ENCODE peak calls at places on chromosomes 12 and 14, in eight cellular contexts. One of them, this sample, is unnamed.

GRCh38 chr14:22541721-22542120 is 47.3 kb downstream of the DAD1 start:
- DNase-seq in C1 segment of cervical spinal cord: no peak
- DNase-seq in ecto neural progenitor cell: no peak
- DNase-seq in amniotic stem cell: no peak
- DNase-seq in stimulated activated CD4-positive, alpha-beta T cell treated with anti-CD3 and anti-CD28 coated beads, Interleukin-15, amount 100 ng/mL, for 1 hour: no peak
- DNase-seq in fibroblast of lung: no peak
- DNase-seq in NT2/D1: no peak
- DNase-seq in HFFc6: no peak
- DNase-seq in this sample: no peak

GRCh38 chr14:106843376-106843775 is 1317.0 kb downstream of the TMEM121 start:
- DNase-seq in fibroblast of lung: no peak
- DNase-seq in C1 segment of cervical spinal cord: no peak
- DNase-seq in HFFc6: no peak
- DNase-seq in stimulated activated CD4-positive, alpha-beta T cell treated with anti-CD3 and anti-CD28 coated beads, Interleukin-15, amount 100 ng/mL, for 1 hour: no peak
- DNase-seq in NT2/D1: no peak
- DNase-seq in ecto neural progenitor cell: no peak
- DNase-seq in amniotic stem cell: no peak
- DNase-seq in this sample: no peak

GRCh38 chr12:851913-852312 is 97.6 kb downstream of the RAD52 start:
- DNase-seq in amniotic stem cell: peak
- DNase-seq in NT2/D1: no peak
- DNase-seq in fibroblast of lung: peak
- DNase-seq in ecto neural progenitor cell: no peak
- DNase-seq in C1 segment of cervical spinal cord: no peak
- DNase-seq in HFFc6: peak
- DNase-seq in stimulated activated CD4-positive, alpha-beta T cell treated with anti-CD3 and anti-CD28 coated beads, Interleukin-15, amount 100 ng/mL, for 1 hour: no peak
- DNase-seq in this sample: no peak

GRCh38 chr14:37558740-37559139 is 36.3 kb downstream of the FOXA1 start:
- DNase-seq in fibroblast of lung: no peak
- DNase-seq in stimulated activated CD4-positive, alpha-beta T cell treated with anti-CD3 and anti-CD28 coated beads, Interleukin-15, amount 100 ng/mL, for 1 hour: no peak
- DNase-seq in NT2/D1: no peak
- DNase-seq in ecto neural progenitor cell: no peak
- DNase-seq in C1 segment of cervical spinal cord: no peak
- DNase-seq in amniotic stem cell: no peak
- DNase-seq in HFFc6: no peak
- DNase-seq in this sample: no peak

GRCh38 chr12:132143328-132144071 is 619 bp downstream of the DDX51 start:
- DNase-seq in ecto neural progenitor cell: no peak
- DNase-seq in C1 segment of cervical spinal cord: no peak
- DNase-seq in stimulated activated CD4-positive, alpha-beta T cell treated with anti-CD3 and anti-CD28 coated beads, Interleukin-15, amount 100 ng/mL, for 1 hour: no peak
- DNase-seq in HFFc6: no peak
- DNase-seq in NT2/D1: no peak
- DNase-seq in amniotic stem cell: no peak
- DNase-seq in fibroblast of lung: no peak
- DNase-seq in this sample: no peak

GRCh38 chr12:105418232-105418631 is 87.7 kb downstream of the C12orf75 start:
- DNase-seq in stimulated activated CD4-positive, alpha-beta T cell treated with anti-CD3 and anti-CD28 coated beads, Interleukin-15, amount 100 ng/mL, for 1 hour: no peak
- DNase-seq in fibroblast of lung: peak
- DNase-seq in ecto neural progenitor cell: no peak
- DNase-seq in C1 segment of cervical spinal cord: no peak
- DNase-seq in amniotic stem cell: peak
- DNase-seq in NT2/D1: no peak
- DNase-seq in HFFc6: peak
- DNase-seq in this sample: no peak

GRCh38 chr12:67927231-67927630 is 62.0 kb upstream of the IFNG-AS1 start:
- DNase-seq in NT2/D1: no peak
- DNase-seq in stimulated activated CD4-positive, alpha-beta T cell treated with anti-CD3 and anti-CD28 coated beads, Interleukin-15, amount 100 ng/mL, for 1 hour: no peak
- DNase-seq in HFFc6: no peak
- DNase-seq in amniotic stem cell: no peak
- DNase-seq in ecto neural progenitor cell: no peak
- DNase-seq in C1 segment of cervical spinal cord: no peak
- DNase-seq in fibroblast of lung: no peak
- DNase-seq in this sample: no peak

GRCh38 chr14:74834682-74835392 is 41.1 kb downstream of the PROX2 start:
- DNase-seq in stimulated activated CD4-positive, alpha-beta T cell treated with anti-CD3 and anti-CD28 coated beads, Interleukin-15, amount 100 ng/mL, for 1 hour: no peak
- DNase-seq in fibroblast of lung: peak
- DNase-seq in NT2/D1: no peak
- DNase-seq in amniotic stem cell: no peak
- DNase-seq in ecto neural progenitor cell: no peak
- DNase-seq in HFFc6: no peak
- DNase-seq in C1 segment of cervical spinal cord: no peak
- DNase-seq in this sample: no peak

GRCh38 chr14:75443203-75443969 is 15.6 kb downstream of the JDP2 start:
- DNase-seq in fibroblast of lung: no peak
- DNase-seq in stimulated activated CD4-positive, alpha-beta T cell treated with anti-CD3 and anti-CD28 coated beads, Interleukin-15, amount 100 ng/mL, for 1 hour: no peak
- DNase-seq in C1 segment of cervical spinal cord: no peak
- DNase-seq in NT2/D1: no peak
- DNase-seq in amniotic stem cell: no peak
- DNase-seq in HFFc6: no peak
- DNase-seq in ecto neural progenitor cell: no peak
- DNase-seq in this sample: no peak

GRCh38 chr14:31127690-31128089 is 79.9 kb downstream of the HECTD1 start:
- DNase-seq in ecto neural progenitor cell: no peak
- DNase-seq in amniotic stem cell: no peak
- DNase-seq in NT2/D1: no peak
- DNase-seq in fibroblast of lung: no peak
- DNase-seq in stimulated activated CD4-positive, alpha-beta T cell treated with anti-CD3 and anti-CD28 coated beads, Interleukin-15, amount 100 ng/mL, for 1 hour: no peak
- DNase-seq in C1 segment of cervical spinal cord: no peak
- DNase-seq in HFFc6: no peak
- DNase-seq in this sample: no peak

GRCh38 chr12:18222699-18223098 is 38.6 kb upstream of the PIK3C2G start:
- DNase-seq in stimulated activated CD4-positive, alpha-beta T cell treated with anti-CD3 and anti-CD28 coated beads, Interleukin-15, amount 100 ng/mL, for 1 hour: no peak
- DNase-seq in C1 segment of cervical spinal cord: no peak
- DNase-seq in fibroblast of lung: no peak
- DNase-seq in ecto neural progenitor cell: no peak
- DNase-seq in NT2/D1: no peak
- DNase-seq in amniotic stem cell: no peak
- DNase-seq in HFFc6: no peak
- DNase-seq in this sample: no peak

GRCh38 chr14:96064866-96065265 is 25.7 kb downstream of the C14orf132 start:
- DNase-seq in HFFc6: no peak
- DNase-seq in ecto neural progenitor cell: no peak
- DNase-seq in NT2/D1: no peak
- DNase-seq in C1 segment of cervical spinal cord: no peak
- DNase-seq in fibroblast of lung: no peak
- DNase-seq in stimulated activated CD4-positive, alpha-beta T cell treated with anti-CD3 and anti-CD28 coated beads, Interleukin-15, amount 100 ng/mL, for 1 hour: no peak
- DNase-seq in amniotic stem cell: no peak
- DNase-seq in this sample: no peak

GRCh38 chr14:69895109-69895508 is 15.9 kb downstream of the SMOC1 start:
- DNase-seq in HFFc6: no peak
- DNase-seq in fibroblast of lung: no peak
- DNase-seq in stimulated activated CD4-positive, alpha-beta T cell treated with anti-CD3 and anti-CD28 coated beads, Interleukin-15, amount 100 ng/mL, for 1 hour: no peak
- DNase-seq in ecto neural progenitor cell: no peak
- DNase-seq in C1 segment of cervical spinal cord: no peak
- DNase-seq in amniotic stem cell: no peak
- DNase-seq in NT2/D1: no peak
- DNase-seq in this sample: no peak

GRCh38 chr12:81224626-81225025 is 146.7 kb downstream of the ACSS3 start:
- DNase-seq in HFFc6: no peak
- DNase-seq in stimulated activated CD4-positive, alpha-beta T cell treated with anti-CD3 and anti-CD28 coated beads, Interleukin-15, amount 100 ng/mL, for 1 hour: no peak
- DNase-seq in NT2/D1: no peak
- DNase-seq in ecto neural progenitor cell: no peak
- DNase-seq in C1 segment of cervical spinal cord: no peak
- DNase-seq in fibroblast of lung: no peak
- DNase-seq in amniotic stem cell: no peak
- DNase-seq in this sample: no peak

GRCh38 chr12:623172-623864 is 39.9 kb downstream of the NINJ2 start:
- DNase-seq in ecto neural progenitor cell: no peak
- DNase-seq in fibroblast of lung: no peak
- DNase-seq in C1 segment of cervical spinal cord: no peak
- DNase-seq in stimulated activated CD4-positive, alpha-beta T cell treated with anti-CD3 and anti-CD28 coated beads, Interleukin-15, amount 100 ng/mL, for 1 hour: no peak
- DNase-seq in amniotic stem cell: no peak
- DNase-seq in HFFc6: no peak
- DNase-seq in NT2/D1: no peak
- DNase-seq in this sample: no peak

GRCh38 chr12:3200032-3200617 is 122.9 kb downstream of the TSPAN9 start:
- DNase-seq in NT2/D1: peak
- DNase-seq in C1 segment of cervical spinal cord: no peak
- DNase-seq in HFFc6: peak
- DNase-seq in fibroblast of lung: peak
- DNase-seq in ecto neural progenitor cell: peak
- DNase-seq in amniotic stem cell: peak
- DNase-seq in stimulated activated CD4-positive, alpha-beta T cell treated with anti-CD3 and anti-CD28 coated beads, Interleukin-15, amount 100 ng/mL, for 1 hour: no peak
- DNase-seq in this sample: peak

GRCh38 chr12:9908350-9908749 is 23.8 kb downstream of the CLEC2A start:
- DNase-seq in fibroblast of lung: no peak
- DNase-seq in amniotic stem cell: no peak
- DNase-seq in HFFc6: no peak
- DNase-seq in stimulated activated CD4-positive, alpha-beta T cell treated with anti-CD3 and anti-CD28 coated beads, Interleukin-15, amount 100 ng/mL, for 1 hour: no peak
- DNase-seq in C1 segment of cervical spinal cord: no peak
- DNase-seq in ecto neural progenitor cell: no peak
- DNase-seq in NT2/D1: no peak
- DNase-seq in this sample: no peak

GRCh38 chr14:95275507-95275906 is 44.2 kb downstream of the CLMN start:
- DNase-seq in HFFc6: no peak
- DNase-seq in ecto neural progenitor cell: no peak
- DNase-seq in stimulated activated CD4-positive, alpha-beta T cell treated with anti-CD3 and anti-CD28 coated beads, Interleukin-15, amount 100 ng/mL, for 1 hour: no peak
- DNase-seq in fibroblast of lung: no peak
- DNase-seq in C1 segment of cervical spinal cord: no peak
- DNase-seq in NT2/D1: no peak
- DNase-seq in amniotic stem cell: no peak
- DNase-seq in this sample: no peak

GRCh38 chr12:95790025-95790911 is at the start of gene NTN4:
- DNase-seq in C1 segment of cervical spinal cord: no peak
- DNase-seq in stimulated activated CD4-positive, alpha-beta T cell treated with anti-CD3 and anti-CD28 coated beads, Interleukin-15, amount 100 ng/mL, for 1 hour: no peak
- DNase-seq in HFFc6: peak
- DNase-seq in NT2/D1: no peak
- DNase-seq in ecto neural progenitor cell: peak
- DNase-seq in amniotic stem cell: no peak
- DNase-seq in fibroblast of lung: no peak
- DNase-seq in this sample: no peak